ENCODE peak calls at places on chromosomes 5 and 9, in five cellular contexts. F is B cell, P is RWPE2, U is glutamatergic neuron, O is breast epithelium. R is an unnamed sample.
A peak's percentile ranks its signal among the peaks of the same experiment; 100 is the strongest.

GRCh38 chr9:85741875-85742629 is at the start of gene AGTPBP1:
- DNase-seq in U (peak; percentile 99), P (peak; percentile 89), O (peak; percentile 89), F (peak; percentile 95), R (peak; percentile 96)

GRCh38 chr9:131015876-131016397 is 7.0 kb downstream of the LAMC3 start:
- DNase-seq in O (no peak), P (no peak), F (no peak), U (no peak), R (no peak)

GRCh38 chr9:36163049-36163839 is 5.9 kb upstream of the CCIN start:
- DNase-seq in P (no peak), O (no peak), U (peak; percentile 56), F (no peak), R (peak; percentile 95)

GRCh38 chr9:111481885-111482636 is 2.1 kb downstream of the ECPAS start:
- DNase-seq in P (no peak), O (no peak), F (no peak), U (no peak), R (no peak)

GRCh38 chr5:90549729-90550275 is 8.8 kb upstream of the ADGRV1 start:
- DNase-seq in F (no peak), U (no peak), P (no peak), O (no peak), R (no peak)

GRCh38 chr9:69671904-69672827 is at the start of gene APBA1:
- DNase-seq in U (peak; percentile 74), O (peak; percentile 52), P (no peak), F (no peak), R (no peak)

GRCh38 chr5:120535900-120536299 is 71.8 kb downstream of the PRR16 start:
- DNase-seq in U (no peak), F (no peak), P (no peak), O (no peak), R (no peak)

GRCh38 chr5:10706326-10706725 is 54.7 kb downstream of the DAP start:
- DNase-seq in F (no peak), O (no peak), U (no peak), P (no peak), R (no peak)

GRCh38 chr9:6632516-6633328 is 12.8 kb downstream of the GLDC start:
- DNase-seq in F (peak; percentile 52), P (no peak), O (no peak), U (no peak), R (no peak)

GRCh38 chr9:91247278-91247677 is 114.4 kb downstream of the AUH start:
- DNase-seq in U (no peak), F (no peak), O (no peak), P (no peak), R (no peak)

GRCh38 chr9:35940474-35941467 is 17.2 kb downstream of the OR2S2 start:
- DNase-seq in P (no peak), O (no peak), F (no peak), U (no peak), R (no peak)

GRCh38 chr5:61964199-61964598 is 341.8 kb upstream of the KIF2A start:
- DNase-seq in U (no peak), O (no peak), F (no peak), P (no peak), R (no peak)

GRCh38 chr9:122498883-122499288 is 11.7 kb upstream of the OR1J2 start:
- DNase-seq in F (no peak), U (peak; percentile 20), O (peak; percentile 67), P (no peak), R (no peak)

GRCh38 chr5:139133237-139133636 is 64.9 kb downstream of the SIL1 start:
- DNase-seq in P (no peak), O (no peak), U (no peak), F (no peak), R (no peak)

GRCh38 chr5:77867194-77867691 is 91.1 kb upstream of the TBCA start:
- DNase-seq in F (no peak), O (no peak), U (no peak), P (no peak), R (no peak)

GRCh38 chr5:57298985-57299491 is 125.2 kb downstream of the GPBP1 start:
- DNase-seq in U (no peak), O (no peak), F (no peak), P (no peak), R (no peak)

GRCh38 chr9:112233769-112234168 is 58.7 kb upstream of the SUSD1 start:
- DNase-seq in F (no peak), U (no peak), P (no peak), O (no peak), R (no peak)

DNA sequence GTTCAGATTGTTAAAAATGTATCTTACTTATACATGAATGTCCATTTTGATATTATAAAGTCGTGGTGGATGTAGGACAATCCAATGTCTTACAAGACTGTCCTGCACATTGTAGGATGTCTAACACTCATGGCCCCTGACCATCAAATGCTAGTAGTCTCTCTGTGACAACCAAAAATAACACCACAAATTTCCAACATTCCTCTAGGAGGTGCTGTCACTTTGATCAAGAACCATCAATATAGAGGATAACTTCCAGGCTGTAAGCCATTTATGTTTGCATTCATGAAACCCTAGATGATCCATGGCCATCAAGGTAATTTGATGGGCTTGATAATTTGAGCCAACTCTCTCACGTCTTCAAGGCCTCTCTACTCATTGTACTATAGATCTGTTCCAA is 20.5 kb upstream of the ZFR start:
- DNase-seq in F (no peak), U (no peak), P (no peak), O (no peak), R (no peak)
- TF ChIP-seq CTCF in F (no peak), U (no peak), P (no peak), O (no peak), R (no peak)

GRCh38 chr5:2165203-2165602 is 282.5 kb upstream of the IRX4 start:
- DNase-seq in F (no peak), U (no peak), O (peak; percentile 43), P (no peak), R (no peak)
- TF ChIP-seq CTCF in F (no peak), U (no peak), O (no peak), P (no peak), R (no peak)

GRCh38 chr9:106648799-106649198 is 214.2 kb upstream of the ZNF462 start:
- DNase-seq in U (no peak), P (no peak), O (no peak), F (no peak), R (no peak)
- TF ChIP-seq CTCF in U (no peak), P (peak; percentile 51), O (no peak), F (no peak), R (peak; percentile 74)

GRCh38 chr5:125668904-125669303 is 754.3 kb upstream of the GRAMD2B start:
- DNase-seq in P (no peak), F (no peak), O (no peak), U (no peak), R (no peak)
- TF ChIP-seq CTCF in P (no peak), F (no peak), O (no peak), U (no peak), R (no peak)

R was measured in chondrocyte.